ENCODE peak calls at places on chromosomes 11 and 22, in eight cellular contexts. One of them, this sample, is unnamed.

GRCh38 chr11:18064450-18065048 is 18.5 kb upstream of the TPH1 start:
- DNase-seq in HTR-8/SVneo: no peak
- DNase-seq in RPMI8226: no peak
- DNase-seq in B cell: no peak
- DNase-seq in lung: no peak
- DNase-seq in mammary epithelial cell: no peak
- DNase-seq in NCI-H774: peak; percentile 87
- DNase-seq in CD4-positive, alpha-beta T cell: no peak
- DNase-seq in this sample: peak; percentile 27

GRCh38 chr11:70073881-70074371 is 4.2 kb upstream of the ANO1 start:
- DNase-seq in HTR-8/SVneo: no peak
- DNase-seq in RPMI8226: no peak
- DNase-seq in B cell: peak; percentile 29
- DNase-seq in lung: no peak
- DNase-seq in mammary epithelial cell: peak; percentile 91
- DNase-seq in NCI-H774: no peak
- DNase-seq in CD4-positive, alpha-beta T cell: no peak
- DNase-seq in this sample: no peak

GRCh38 chr22:18983120-18983651 is 47.1 kb upstream of the PRODH start:
- DNase-seq in HTR-8/SVneo: no peak
- DNase-seq in RPMI8226: no peak
- DNase-seq in B cell: no peak
- DNase-seq in lung: no peak
- DNase-seq in mammary epithelial cell: no peak
- DNase-seq in NCI-H774: no peak
- DNase-seq in CD4-positive, alpha-beta T cell: no peak
- DNase-seq in this sample: no peak

GRCh38 chr22:39907605-39908097 is 6.8 kb downstream of the GRAP2 start:
- DNase-seq in HTR-8/SVneo: no peak
- DNase-seq in RPMI8226: no peak
- DNase-seq in B cell: no peak
- DNase-seq in lung: no peak
- DNase-seq in mammary epithelial cell: no peak
- DNase-seq in NCI-H774: no peak
- DNase-seq in CD4-positive, alpha-beta T cell: no peak
- DNase-seq in this sample: no peak

GRCh38 chr11:30683176-30683575 is 97.0 kb upstream of the MPPED2 start:
- DNase-seq in HTR-8/SVneo: no peak
- DNase-seq in RPMI8226: no peak
- DNase-seq in B cell: no peak
- DNase-seq in lung: no peak
- DNase-seq in mammary epithelial cell: no peak
- DNase-seq in NCI-H774: no peak
- DNase-seq in CD4-positive, alpha-beta T cell: no peak
- DNase-seq in this sample: no peak

GRCh38 chr11:134521001-134521400 is 109.0 kb upstream of the B3GAT1 start:
- DNase-seq in HTR-8/SVneo: no peak
- DNase-seq in RPMI8226: no peak
- DNase-seq in B cell: no peak
- DNase-seq in lung: no peak
- DNase-seq in mammary epithelial cell: no peak
- DNase-seq in NCI-H774: no peak
- DNase-seq in CD4-positive, alpha-beta T cell: no peak
- DNase-seq in this sample: no peak

GRCh38 chr11:37280194-37280593 is 682.2 kb upstream of the RAG2 start:
- DNase-seq in HTR-8/SVneo: no peak
- DNase-seq in RPMI8226: no peak
- DNase-seq in B cell: no peak
- DNase-seq in lung: no peak
- DNase-seq in mammary epithelial cell: no peak
- DNase-seq in NCI-H774: no peak
- DNase-seq in CD4-positive, alpha-beta T cell: no peak
- DNase-seq in this sample: no peak

GRCh38 chr11:5394091-5394490 is 10.5 kb downstream of the OR51M1 start:
- DNase-seq in HTR-8/SVneo: no peak
- DNase-seq in RPMI8226: no peak
- DNase-seq in B cell: no peak
- DNase-seq in lung: no peak
- DNase-seq in mammary epithelial cell: no peak
- DNase-seq in NCI-H774: no peak
- DNase-seq in CD4-positive, alpha-beta T cell: no peak
- DNase-seq in this sample: no peak

GRCh38 chr11:40797981-40798380 is 661.5 kb downstream of the LRRC4C start:
- DNase-seq in HTR-8/SVneo: peak; percentile 6
- DNase-seq in RPMI8226: peak; percentile 69
- DNase-seq in B cell: no peak
- DNase-seq in lung: no peak
- DNase-seq in mammary epithelial cell: peak; percentile 2
- DNase-seq in NCI-H774: no peak
- DNase-seq in CD4-positive, alpha-beta T cell: no peak
- DNase-seq in this sample: no peak

GRCh38 chr11:21464601-21465193 is 728.2 kb upstream of the ANO5 start:
- DNase-seq in HTR-8/SVneo: no peak
- DNase-seq in RPMI8226: no peak
- DNase-seq in B cell: no peak
- DNase-seq in lung: no peak
- DNase-seq in mammary epithelial cell: no peak
- DNase-seq in NCI-H774: no peak
- DNase-seq in CD4-positive, alpha-beta T cell: no peak
- DNase-seq in this sample: no peak

GRCh38 chr11:126956664-126957063 is 43.9 kb downstream of the KIRREL3 start:
- DNase-seq in HTR-8/SVneo: no peak
- DNase-seq in RPMI8226: no peak
- DNase-seq in B cell: no peak
- DNase-seq in lung: no peak
- DNase-seq in mammary epithelial cell: no peak
- DNase-seq in NCI-H774: no peak
- DNase-seq in CD4-positive, alpha-beta T cell: no peak
- DNase-seq in this sample: no peak

GRCh38 chr11:1705121-1706052 is 8.4 kb downstream of the KRTAP5-6 start:
- DNase-seq in HTR-8/SVneo: no peak
- DNase-seq in RPMI8226: no peak
- DNase-seq in B cell: no peak
- DNase-seq in lung: no peak
- DNase-seq in mammary epithelial cell: peak; percentile 55
- DNase-seq in NCI-H774: no peak
- DNase-seq in CD4-positive, alpha-beta T cell: no peak
- DNase-seq in this sample: no peak

GRCh38 chr11:57527056-57527631 is 3.4 kb downstream of the TIMM10 start:
- DNase-seq in HTR-8/SVneo: peak; percentile 53
- DNase-seq in RPMI8226: peak; percentile 76
- DNase-seq in B cell: peak; percentile 71
- DNase-seq in lung: peak; percentile 75
- DNase-seq in mammary epithelial cell: peak; percentile 32
- DNase-seq in NCI-H774: peak; percentile 33
- DNase-seq in CD4-positive, alpha-beta T cell: peak; percentile 68
- DNase-seq in this sample: peak; percentile 72

GRCh38 chr22:46761539-46762237 is 762 bp upstream of the TBC1D22A start:
- DNase-seq in HTR-8/SVneo: no peak
- DNase-seq in RPMI8226: peak; percentile 15
- DNase-seq in B cell: no peak
- DNase-seq in lung: no peak
- DNase-seq in mammary epithelial cell: no peak
- DNase-seq in NCI-H774: no peak
- DNase-seq in CD4-positive, alpha-beta T cell: no peak
- DNase-seq in this sample: peak; percentile 7

GRCh38 chr11:107991868-107992414 is 16.8 kb upstream of the CUL5 start:
- DNase-seq in HTR-8/SVneo: no peak
- DNase-seq in RPMI8226: no peak
- DNase-seq in B cell: no peak
- DNase-seq in lung: no peak
- DNase-seq in mammary epithelial cell: no peak
- DNase-seq in NCI-H774: no peak
- DNase-seq in CD4-positive, alpha-beta T cell: no peak
- DNase-seq in this sample: no peak

GRCh38 chr11:7154881-7155344 is 66.1 kb downstream of the RBMXL2 start:
- DNase-seq in HTR-8/SVneo: no peak
- DNase-seq in RPMI8226: no peak
- DNase-seq in B cell: no peak
- DNase-seq in lung: no peak
- DNase-seq in mammary epithelial cell: peak; percentile 1
- DNase-seq in NCI-H774: no peak
- DNase-seq in CD4-positive, alpha-beta T cell: no peak
- DNase-seq in this sample: no peak

GRCh38 chr11:82714346-82715174 is 19.1 kb downstream of the FAM181B start:
- DNase-seq in HTR-8/SVneo: no peak
- DNase-seq in RPMI8226: no peak
- DNase-seq in B cell: no peak
- DNase-seq in lung: no peak
- DNase-seq in mammary epithelial cell: no peak
- DNase-seq in NCI-H774: no peak
- DNase-seq in CD4-positive, alpha-beta T cell: no peak
- DNase-seq in this sample: no peak

GRCh38 chr11:60345489-60345888 is 18.4 kb downstream of the MS4A6E start:
- DNase-seq in HTR-8/SVneo: no peak
- DNase-seq in RPMI8226: peak; percentile 43
- DNase-seq in B cell: no peak
- DNase-seq in lung: no peak
- DNase-seq in mammary epithelial cell: no peak
- DNase-seq in NCI-H774: no peak
- DNase-seq in CD4-positive, alpha-beta T cell: no peak
- DNase-seq in this sample: no peak

GRCh38 chr11:6548121-6548520 is 51.0 kb downstream of the DNHD1 start:
- DNase-seq in HTR-8/SVneo: no peak
- DNase-seq in RPMI8226: no peak
- DNase-seq in B cell: no peak
- DNase-seq in lung: no peak
- DNase-seq in mammary epithelial cell: no peak
- DNase-seq in NCI-H774: no peak
- DNase-seq in CD4-positive, alpha-beta T cell: no peak
- DNase-seq in this sample: no peak

GRCh38 chr22:49738006-49738405 is 89.7 kb downstream of the BRD1 start:
- DNase-seq in HTR-8/SVneo: no peak
- DNase-seq in RPMI8226: no peak
- DNase-seq in B cell: no peak
- DNase-seq in lung: no peak
- DNase-seq in mammary epithelial cell: no peak
- DNase-seq in NCI-H774: no peak
- DNase-seq in CD4-positive, alpha-beta T cell: no peak
- DNase-seq in this sample: no peak

GRCh38 chr11:117855452-117855851 is 21.0 kb downstream of the FXYD6 start:
- DNase-seq in HTR-8/SVneo: no peak
- DNase-seq in RPMI8226: no peak
- DNase-seq in B cell: no peak
- DNase-seq in lung: no peak
- DNase-seq in mammary epithelial cell: no peak
- DNase-seq in NCI-H774: no peak
- DNase-seq in CD4-positive, alpha-beta T cell: no peak
- DNase-seq in this sample: no peak

GRCh38 chr22:17921871-17922821 is 102.2 kb downstream of the MICAL3 start:
- DNase-seq in HTR-8/SVneo: no peak
- DNase-seq in RPMI8226: no peak
- DNase-seq in B cell: no peak
- DNase-seq in lung: no peak
- DNase-seq in mammary epithelial cell: peak; percentile 31
- DNase-seq in NCI-H774: no peak
- DNase-seq in CD4-positive, alpha-beta T cell: no peak
- DNase-seq in this sample: no peak

GRCh38 chr22:45446216-45446615 is 32.7 kb downstream of the RIBC2 start:
- DNase-seq in HTR-8/SVneo: no peak
- DNase-seq in RPMI8226: no peak
- DNase-seq in B cell: no peak
- DNase-seq in lung: no peak
- DNase-seq in mammary epithelial cell: no peak
- DNase-seq in NCI-H774: no peak
- DNase-seq in CD4-positive, alpha-beta T cell: no peak
- DNase-seq in this sample: no peak

GRCh38 chr11:452203-452744 is 2.2 kb downstream of the PTDSS2 start:
- DNase-seq in HTR-8/SVneo: no peak
- DNase-seq in RPMI8226: no peak
- DNase-seq in B cell: no peak
- DNase-seq in lung: no peak
- DNase-seq in mammary epithelial cell: no peak
- DNase-seq in NCI-H774: no peak
- DNase-seq in CD4-positive, alpha-beta T cell: no peak
- DNase-seq in this sample: no peak

GRCh38 chr11:35598254-35599125 is 19.8 kb upstream of the FJX1 start:
- DNase-seq in HTR-8/SVneo: no peak
- DNase-seq in RPMI8226: no peak
- DNase-seq in B cell: no peak
- DNase-seq in lung: no peak
- DNase-seq in mammary epithelial cell: peak; percentile 96
- DNase-seq in NCI-H774: no peak
- DNase-seq in CD4-positive, alpha-beta T cell: no peak
- DNase-seq in this sample: no peak

GRCh38 chr22:21933899-21934298 is 18.7 kb downstream of the PPM1F start:
- DNase-seq in HTR-8/SVneo: no peak
- DNase-seq in RPMI8226: no peak
- DNase-seq in B cell: no peak
- DNase-seq in lung: no peak
- DNase-seq in mammary epithelial cell: no peak
- DNase-seq in NCI-H774: no peak
- DNase-seq in CD4-positive, alpha-beta T cell: no peak
- DNase-seq in this sample: no peak

GRCh38 chr22:50525991-50526848 is 822 bp upstream of the SCO2 start:
- DNase-seq in HTR-8/SVneo: peak; percentile 51
- DNase-seq in RPMI8226: peak; percentile 87
- DNase-seq in B cell: peak; percentile 78
- DNase-seq in lung: peak; percentile 84
- DNase-seq in mammary epithelial cell: peak; percentile 74
- DNase-seq in NCI-H774: peak; percentile 40
- DNase-seq in CD4-positive, alpha-beta T cell: peak; percentile 72
- DNase-seq in this sample: peak; percentile 30

GRCh38 chr11:14764899-14765527 is 121.4 kb downstream of the PDE3B start:
- DNase-seq in HTR-8/SVneo: no peak
- DNase-seq in RPMI8226: peak; percentile 58
- DNase-seq in B cell: peak; percentile 59
- DNase-seq in lung: no peak
- DNase-seq in mammary epithelial cell: peak; percentile 78
- DNase-seq in NCI-H774: no peak
- DNase-seq in CD4-positive, alpha-beta T cell: peak; percentile 22
- DNase-seq in this sample: no peak

GRCh38 chr11:15793032-15793996 is 563.0 kb downstream of the SOX6 start:
- DNase-seq in HTR-8/SVneo: no peak
- DNase-seq in RPMI8226: no peak
- DNase-seq in B cell: no peak
- DNase-seq in lung: no peak
- DNase-seq in mammary epithelial cell: peak; percentile 87
- DNase-seq in NCI-H774: no peak
- DNase-seq in CD4-positive, alpha-beta T cell: no peak
- DNase-seq in this sample: no peak

GRCh38 chr11:2369320-2369719 is 7.8 kb upstream of the CD81 start:
- DNase-seq in HTR-8/SVneo: no peak
- DNase-seq in RPMI8226: no peak
- DNase-seq in B cell: no peak
- DNase-seq in lung: no peak
- DNase-seq in mammary epithelial cell: no peak
- DNase-seq in NCI-H774: no peak
- DNase-seq in CD4-positive, alpha-beta T cell: no peak
- DNase-seq in this sample: no peak

GRCh38 chr11:128580612-128581011 is 6.7 kb downstream of the ETS1 start:
- DNase-seq in HTR-8/SVneo: no peak
- DNase-seq in RPMI8226: no peak
- DNase-seq in B cell: no peak
- DNase-seq in lung: no peak
- DNase-seq in mammary epithelial cell: no peak
- DNase-seq in NCI-H774: no peak
- DNase-seq in CD4-positive, alpha-beta T cell: no peak
- DNase-seq in this sample: no peak

GRCh38 chr11:2102132-2102882 is 36.9 kb downstream of the IGF2 start:
- DNase-seq in HTR-8/SVneo: no peak
- DNase-seq in RPMI8226: no peak
- DNase-seq in B cell: no peak
- DNase-seq in lung: no peak
- DNase-seq in mammary epithelial cell: no peak
- DNase-seq in NCI-H774: no peak
- DNase-seq in CD4-positive, alpha-beta T cell: no peak
- DNase-seq in this sample: no peak

GRCh38 chr11:74004694-74005615 is 3.9 kb downstream of the UCP3 start:
- DNase-seq in HTR-8/SVneo: no peak
- DNase-seq in RPMI8226: no peak
- DNase-seq in B cell: peak; percentile 71
- DNase-seq in lung: no peak
- DNase-seq in mammary epithelial cell: no peak
- DNase-seq in NCI-H774: no peak
- DNase-seq in CD4-positive, alpha-beta T cell: peak; percentile 81
- DNase-seq in this sample: no peak